ENCODE peak calls at places on chromosomes 3 and 15, in seven cellular contexts. G, U, A, Q, Y, F and V are unnamed samples.

GRCh38 chr3:184874709-184875644 is 63.0 kb downstream of the VPS8 start:
- DNase-seq in G (peak; percentile 46), A (peak; percentile 63), Y (peak; percentile 21), U (peak; percentile 45), F (no peak), Q (no peak), V (no peak)

GRCh38 chr3:71172951-71173350 is 410.6 kb downstream of the FOXP1 start:
- DNase-seq in Y (no peak), F (no peak), Q (no peak), G (no peak), U (peak; percentile 23), A (no peak), V (peak; percentile 45)

GRCh38 chr15:101675796-101676582 is 23.8 kb upstream of the TM2D3 start:
- DNase-seq in G (peak; percentile 63), U (no peak), A (peak; percentile 72), Q (no peak), Y (peak; percentile 15), F (no peak), V (peak; percentile 34)

GRCh38 chr3:15496341-15496664 is 25.2 kb downstream of the COLQ start:
- DNase-seq in A (no peak), G (peak; percentile 10), F (no peak), U (no peak), Y (no peak), Q (no peak), V (no peak)

GRCh38 chr3:9514956-9515355 is 38.7 kb downstream of the LHFPL4 start:
- DNase-seq in A (no peak), G (no peak), Y (no peak), Q (no peak), U (no peak), F (no peak), V (no peak)

GRCh38 chr3:46731795-46732194 is 14.1 kb upstream of the PRSS50 start:
- DNase-seq in G (no peak), A (no peak), U (no peak), Y (no peak), Q (no peak), F (no peak), V (no peak)

GRCh38 chr3:9644245-9644644 is 5.1 kb upstream of the MTMR14 start:
- DNase-seq in Q (no peak), F (no peak), A (no peak), Y (no peak), U (no peak), G (no peak), V (no peak)

GRCh38 chr15:67839358-67839928 is 402 bp downstream of the RNU6-1 start:
- DNase-seq in G (no peak), Q (no peak), A (peak; percentile 51), F (no peak), Y (no peak), U (no peak), V (no peak)

GRCh38 chr15:94086360-94086759 is 145.0 kb upstream of the MCTP2 start:
- DNase-seq in F (no peak), Q (no peak), A (no peak), U (no peak), G (no peak), Y (no peak), V (peak; percentile 32)

GRCh38 chr3:50450135-50450911 is 53.1 kb downstream of the CACNA2D2 start:
- DNase-seq in A (no peak), Y (no peak), G (peak; percentile 56), U (peak; percentile 45), Q (peak; percentile 95), F (peak; percentile 48), V (no peak)

GRCh38 chr3:192122832-192123594 is 604.3 kb downstream of the FGF12 start:
- DNase-seq in F (no peak), U (no peak), A (no peak), G (no peak), Y (no peak), Q (no peak), V (no peak)
- H3K4me3 ChIP-seq in F (no peak overlapping the region), U (no peak overlapping the region), A (no peak overlapping the region), G (no peak overlapping the region), Y (no peak overlapping the region), Q (no peak overlapping the region), V (no peak overlapping the region)

GRCh38 chr15:38072007-38072506 is 137.6 kb downstream of the TMCO5A start:
- DNase-seq in G (no peak), Y (no peak), Q (no peak), U (no peak), F (no peak), A (no peak), V (no peak)

GRCh38 chr15:38072507-38073277 is 138.3 kb downstream of the TMCO5A start:
- DNase-seq in U (peak; percentile 83), F (peak; percentile 44), G (peak; percentile 96), A (peak; percentile 82), Q (peak; percentile 75), Y (peak; percentile 91), V (no peak)

GRCh38 chr15:38073278-38073930 is 139.0 kb downstream of the TMCO5A start:
- DNase-seq in A (peak; percentile 7), G (peak; percentile 33), Q (no peak), Y (no peak), F (peak; percentile 30), U (peak; percentile 28), V (no peak)

GRCh38 chr15:38075466-38075865 is 141.0 kb downstream of the TMCO5A start:
- DNase-seq in Q (no peak), A (no peak), U (no peak), Y (no peak), G (no peak), F (no peak), V (no peak)

GRCh38 chr15:38074029-38074428 is 139.6 kb downstream of the TMCO5A start:
- DNase-seq in F (no peak), U (no peak), G (no peak), Q (no peak), Y (no peak), A (peak; percentile 36), V (no peak)
- H3K27me3 ChIP-seq in F (no peaks in the 10 kb centered on the region), U (no peaks in the 10 kb centered on the region), G (peaks cover 29% of the 10 kb centered on the region), Q (no peaks in the 10 kb centered on the region), Y (no peaks in the 10 kb centered on the region), A (no peaks in the 10 kb centered on the region), V (no peaks in the 10 kb centered on the region)

GRCh38 chr3:177126015-177126773 is 71.1 kb downstream of the TBL1XR1 start:
- DNase-seq in Q (no peak), F (no peak), A (peak; percentile 67), G (no peak), Y (no peak), U (no peak), V (no peak)
- H3K27ac ChIP-seq in Q (no peak overlapping the region), F (no peak overlapping the region), A (peak overlapping the region; percentile 54), G (no peak overlapping the region), Y (no peak overlapping the region), U (no peak overlapping the region), V (no peak overlapping the region)

GRCh38 chr15:99250001-99250400 is 620 bp upstream of the TTC23 start:
- DNase-seq in U (no peak), Y (no peak), Q (no peak), F (no peak), A (no peak), G (no peak), V (no peak)
- H3K4me3 ChIP-seq in U (peak overlapping the region; percentile 40), Y (peak overlapping the region; percentile 69), Q (peak overlapping the region; percentile 82), F (no peak overlapping the region), A (peak overlapping the region; percentile 78), G (peak overlapping the region; percentile 64), V (peak overlapping the region; percentile 86)